ENCODE peak calls at places on chromosomes 3 and 15, in six cellular contexts. U, B, P, Y, D and E are unnamed samples.

GRCh38 chr15:27043770-27044169 is 72.8 kb downstream of the GABRG3 start:
- DNase-seq in U (peak; percentile 31), B (no peak), P (no peak), Y (no peak), D (no peak), E (no peak)

GRCh38 chr3:153029350-153029749 is 132.7 kb upstream of the RAP2B start:
- DNase-seq in U (no peak), B (peak; percentile 60), P (no peak), Y (no peak), D (no peak), E (no peak)

GRCh38 chr15:83018477-83018876 is 7.0 kb upstream of the C15orf40 start:
- DNase-seq in U (no peak), B (no peak), P (no peak), Y (no peak), D (no peak), E (no peak)

GRCh38 chr15:31387101-31387482 is 60.5 kb downstream of the KLF13 start:
- DNase-seq in U (no peak), B (no peak), P (no peak), Y (no peak), D (no peak), E (no peak)

GRCh38 chr3:156793851-156794250 is 32.3 kb upstream of the LEKR1 start:
- DNase-seq in U (no peak), B (no peak), P (no peak), Y (no peak), D (no peak), E (no peak)

GRCh38 chr3:118818386-118818785 is 216.3 kb downstream of the IGSF11 start:
- DNase-seq in U (no peak), B (no peak), P (peak; percentile 14), Y (no peak), D (no peak), E (no peak)

GRCh38 chr3:101038880-101039279 is 45.7 kb upstream of the ABI3BP start:
- DNase-seq in U (no peak), B (no peak), P (no peak), Y (no peak), D (no peak), E (no peak)

GRCh38 chr15:82571722-82572222 is 31.5 kb upstream of the RPS17 start:
- DNase-seq in U (peak; percentile 58), B (peak; percentile 89), P (peak; percentile 76), Y (no peak), D (no peak), E (peak; percentile 45)

GRCh38 chr15:88069561-88069960 is 187.0 kb downstream of the NTRK3 start:
- DNase-seq in U (no peak), B (no peak), P (no peak), Y (no peak), D (no peak), E (no peak)

GRCh38 chr15:101037090-101037830 is 118.1 kb downstream of the LRRK1 start:
- DNase-seq in U (no peak), B (peak; percentile 40), P (no peak), Y (no peak), D (no peak), E (peak; percentile 3)

GRCh38 chr3:111333642-111334041 is 208.4 kb upstream of the CD96 start:
- DNase-seq in U (no peak), B (no peak), P (no peak), Y (no peak), D (no peak), E (no peak)

GRCh38 chr3:23726811-23727548 is 78.8 kb upstream of the UBE2E1 start:
- DNase-seq in U (no peak), B (no peak), P (no peak), Y (no peak), D (no peak), E (no peak)

GRCh38 chr3:101676765-101677435 is at the start of gene ZBTB11:
- DNase-seq in U (peak; percentile 100), B (peak; percentile 99), P (peak; percentile 98), Y (peak; percentile 100), D (peak; percentile 100), E (peak; percentile 100)